ENCODE peak calls at places on chromosomes 13 and 19, in six cellular contexts. V is CD8-positive, alpha-beta T cell; Q is OCI-LY7; T is PC-3; J is uterus; Y is A549. S is an unnamed sample.

GRCh38 chr13:40061466-40062450 is 406.3 kb downstream of the COG6 start:
- DNase-seq in Y (no peak), Q (no peak), T (no peak), J (no peak), V (no peak), S (no peak)

GRCh38 chr19:48443262-48443661 is 2.5 kb upstream of the GRWD1 start:
- DNase-seq in T (no peak), V (no peak), J (no peak), Y (no peak), Q (no peak), S (no peak)

GRCh38 chr19:5329141-5329540 is 11.5 kb downstream of the PTPRS start:
- DNase-seq in Q (no peak), J (no peak), V (no peak), Y (no peak), T (no peak), S (no peak)

GRCh38 chr13:59734393-59734792 is 429.3 kb downstream of the DIAPH3 start:
- DNase-seq in Q (peak), J (no peak), T (no peak), Y (no peak), V (no peak), S (no peak)

GRCh38 chr19:39336483-39336882 is 640 bp upstream of the GMFG start:
- DNase-seq in T (no peak), Y (no peak), J (no peak), V (no peak), Q (no peak), S (no peak)

GRCh38 chr13:110676057-110676510 is 29.8 kb downstream of the CARS2 start:
- DNase-seq in J (no peak), T (no peak), V (no peak), Y (no peak), Q (peak), S (no peak)

GRCh38 chr13:110036060-110036459 is 249.7 kb upstream of the IRS2 start:
- DNase-seq in V (no peak), Y (no peak), T (no peak), J (no peak), Q (no peak), S (no peak)

GRCh38 chr19:11563530-11563929 is 4.5 kb upstream of the ELOF1 start:
- DNase-seq in V (no peak), Y (no peak), J (no peak), Q (no peak), T (no peak), S (no peak)

GRCh38 chr13:33053397-33054066 is 37.3 kb downstream of the KL start:
- DNase-seq in Y (no peak), T (no peak), Q (no peak), V (no peak), J (no peak), S (no peak)

GRCh38 chr13:59787679-59788078 is 376.0 kb downstream of the DIAPH3 start:
- DNase-seq in J (no peak), V (no peak), Q (no peak), T (no peak), Y (no peak), S (no peak)

DNA sequence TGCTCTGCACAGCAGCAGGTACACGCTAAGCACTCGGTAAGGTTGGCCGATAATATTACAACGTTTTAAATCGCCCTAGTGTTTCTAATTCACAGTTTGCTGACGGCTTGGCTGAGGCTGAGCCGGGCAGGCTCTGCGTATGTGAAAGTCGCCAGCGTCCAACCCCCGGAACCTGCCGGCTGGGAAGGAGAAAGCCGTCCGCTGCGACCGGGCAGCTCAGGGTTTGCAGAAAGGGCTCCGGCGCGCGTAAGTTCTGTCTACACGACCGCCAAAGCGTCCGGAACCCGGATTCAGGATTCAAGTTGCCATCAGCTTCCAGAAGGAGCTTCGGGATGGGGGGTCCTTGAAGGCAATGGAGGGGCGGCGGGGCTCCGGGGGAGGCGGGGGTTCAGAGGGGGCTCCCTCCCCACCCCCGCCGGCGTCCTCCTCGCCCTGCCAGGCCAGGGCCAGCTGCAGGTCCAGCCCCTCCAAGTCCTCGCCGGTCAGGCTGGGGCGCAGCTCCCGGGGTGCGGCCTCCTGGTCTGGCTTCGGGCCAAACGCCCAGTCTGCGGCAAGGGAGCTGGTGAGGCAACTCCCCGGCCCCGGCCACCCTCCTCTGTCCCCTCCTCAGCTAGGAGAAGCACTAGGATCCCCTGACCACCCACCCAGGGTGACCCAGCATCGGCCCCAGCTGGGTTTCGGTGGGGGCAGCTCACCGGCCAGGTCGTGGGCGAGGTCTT is 575 bp downstream of the SMIM44 start:
- DNase-seq in T (peak), Y (no peak), Q (no peak), J (no peak), V (no peak), S (no peak)
- H3K4me3 ChIP-seq in T (peak), Y (no peak), Q (no peak), J (no peak), V (no peak), S (no peak)

GRCh38 chr19:35329323-35329722 is 336 bp downstream of the CD22 start:
- DNase-seq in Q (no peak), J (no peak), T (no peak), Y (no peak), V (no peak), S (no peak)

GRCh38 chr19:35328851-35329285 is at the start of gene CD22:
- DNase-seq in V (no peak), Q (peak), T (no peak), Y (no peak), J (no peak), S (no peak)

GRCh38 chr19:35330475-35330874 is 1.5 kb downstream of the CD22 start:
- DNase-seq in V (no peak), Q (peak), Y (no peak), J (no peak), T (no peak), S (no peak)

GRCh38 chr19:35331551-35332214 is 2.7 kb downstream of the CD22 start:
- DNase-seq in J (no peak), Q (peak), V (no peak), Y (no peak), T (no peak), S (no peak)

DNA sequence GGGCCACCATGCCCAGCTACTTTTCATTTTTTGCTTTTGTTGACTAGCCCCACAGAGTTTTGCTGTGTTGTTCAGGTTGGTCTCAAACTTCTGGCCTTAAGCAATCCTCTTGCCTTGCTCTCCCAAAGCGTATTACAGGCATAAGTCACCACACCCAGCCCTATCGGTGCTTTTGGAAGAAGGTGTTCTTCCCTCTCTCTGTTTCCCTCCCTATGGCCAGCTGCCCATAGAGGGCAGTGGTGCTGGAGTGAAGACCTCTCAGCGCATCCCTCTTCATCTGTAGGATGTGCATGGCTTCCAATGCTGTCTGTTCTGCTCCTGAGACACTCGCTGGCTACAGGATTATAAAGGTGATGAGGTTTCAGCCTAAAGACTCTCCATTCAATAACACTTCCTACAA is 1.3 kb upstream of the CD22 start:
- DNase-seq in T (peak), V (no peak), J (no peak), Y (peak), Q (peak), S (no peak)
- H3K27ac ChIP-seq in T (no peak), V (no peak), J (no peak), Y (no peak), Q (peak), S (no peak)

DNA sequence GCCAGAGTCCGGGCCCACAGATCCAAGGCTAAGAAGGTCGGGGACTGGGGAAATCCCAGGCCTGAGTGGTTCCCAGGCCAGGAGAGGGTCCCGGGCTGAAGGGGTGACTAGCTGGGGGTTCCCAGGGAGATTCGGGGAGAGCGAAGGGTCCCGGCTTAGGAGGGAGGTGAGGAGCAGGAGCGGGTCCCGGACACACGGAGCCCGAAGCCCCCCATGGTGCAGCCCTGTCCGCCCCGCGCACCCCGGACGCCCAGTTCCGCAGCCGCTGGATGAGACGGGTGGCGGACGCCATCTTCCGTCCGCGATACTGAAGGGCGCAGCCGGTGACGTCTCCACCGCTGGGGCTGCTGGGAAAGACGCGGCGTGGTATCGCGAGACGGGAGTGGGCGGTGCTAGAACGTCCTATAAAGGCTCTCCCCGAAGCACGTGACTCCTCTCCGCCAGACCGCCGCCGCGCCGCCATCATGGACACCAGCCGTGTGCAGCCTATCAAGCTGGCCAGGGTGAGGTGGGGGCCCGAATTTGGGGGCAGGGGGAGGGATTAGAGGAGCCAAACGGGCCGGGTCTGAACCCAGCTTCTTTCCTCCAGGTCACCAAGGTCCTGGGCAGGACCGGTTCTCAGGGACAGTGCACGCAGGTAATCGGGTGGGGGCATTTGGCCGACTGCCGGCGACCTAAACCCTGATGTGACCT is at the start of the genes NDUFA7 and RPS28:
- DNase-seq in Q (peak), Y (peak), V (peak), J (peak), T (peak), S (peak)
- TF ChIP-seq CTCF in Q (peak), Y (no peak), V (no peak), J (peak), T (peak), S (peak)

DNA sequence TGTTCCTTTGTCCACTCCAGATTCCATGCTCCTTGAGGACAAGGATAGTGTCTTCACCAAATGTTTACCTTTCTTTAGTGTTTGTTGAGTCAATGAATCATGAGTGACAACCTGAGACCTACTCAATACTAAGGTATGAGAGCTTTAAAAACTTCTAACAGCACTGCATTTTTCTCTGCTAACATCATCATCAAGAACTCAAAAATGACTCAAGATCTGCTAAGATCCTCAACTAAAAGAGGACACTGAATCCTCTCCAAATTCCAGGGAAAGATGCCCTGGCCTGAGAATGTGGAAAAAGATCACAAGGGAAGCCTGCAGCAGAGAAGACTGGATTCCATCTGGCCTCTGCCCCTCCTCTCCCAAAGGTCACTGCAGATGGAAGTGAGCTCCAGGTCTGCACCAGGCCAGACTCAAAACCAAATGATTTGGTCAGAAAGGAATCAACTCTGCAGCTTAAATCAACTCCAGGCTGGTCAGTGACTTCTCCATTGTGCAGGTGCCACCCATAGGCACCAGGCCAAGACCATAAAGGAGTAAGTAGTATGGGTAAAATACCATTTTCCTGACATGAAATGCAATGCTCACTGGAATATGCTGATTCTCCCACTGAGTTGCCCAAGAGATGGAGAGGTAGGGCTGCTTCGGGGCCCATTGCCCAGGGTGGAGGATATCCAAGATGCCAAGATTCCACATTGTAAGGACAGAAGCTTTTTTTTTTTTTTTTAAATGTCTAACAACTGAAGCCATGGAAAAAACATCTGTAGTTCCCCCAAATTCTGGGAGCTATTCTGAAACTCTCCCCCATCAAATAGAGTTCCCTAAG is 89.5 kb upstream of the DOCK9 start:
- DNase-seq in Q (no peak), V (no peak), J (no peak), Y (peak), T (peak), S (no peak)
- H3K4me3 ChIP-seq in Q (no peak), V (no peak), J (no peak), Y (no peak), T (no peak), S (no peak)

DNA sequence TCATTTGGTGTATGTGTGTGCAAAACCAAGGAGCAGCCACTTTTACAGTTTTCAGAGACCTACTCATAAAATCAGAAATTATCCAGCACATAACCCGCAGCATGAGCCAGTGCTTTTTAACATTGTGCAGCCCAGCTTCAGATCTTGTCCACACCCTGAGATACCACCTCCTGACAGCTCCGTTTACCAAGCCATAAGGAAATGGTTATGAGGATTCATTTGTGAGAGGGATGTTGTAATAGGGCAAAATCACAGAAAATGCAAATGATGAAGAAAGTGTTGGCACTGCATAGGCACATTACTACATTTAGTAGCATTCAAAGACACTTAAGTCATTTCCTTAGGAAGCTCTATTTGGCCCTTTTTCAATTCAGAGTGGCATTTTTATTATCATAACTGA is 277.4 kb downstream of the DNAJC15 start:
- DNase-seq in Y (no peak), J (no peak), V (no peak), Q (no peak), T (no peak), S (no peak)
- H3K27ac ChIP-seq in Y (no peak), J (no peak), V (no peak), Q (no peak), T (no peak), S (no peak)

DNA sequence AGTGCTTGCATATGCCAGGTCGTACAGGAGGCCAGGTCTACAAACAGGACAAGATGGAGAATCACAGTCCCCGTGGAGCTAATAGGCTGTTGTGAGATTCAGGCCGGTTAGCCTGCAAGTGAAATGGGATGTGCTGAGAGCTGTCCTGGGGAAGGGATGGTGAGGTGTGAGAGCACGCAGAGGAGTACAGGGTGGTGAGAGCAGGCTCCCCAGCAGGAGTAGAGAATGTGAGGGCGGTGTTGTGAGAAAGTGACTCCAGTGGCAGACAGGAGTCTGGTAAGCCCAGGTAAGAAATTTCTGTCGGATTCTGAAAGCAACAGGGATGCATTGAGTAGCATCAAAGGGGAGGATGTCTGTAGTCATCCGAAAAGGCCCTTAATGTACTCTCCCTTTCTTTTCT is 50.7 kb upstream of the GPR183 start:
- DNase-seq in V (no peak), Y (no peak), T (no peak), J (no peak), Q (no peak), S (no peak)
- TF ChIP-seq CTCF in V (no peak), Y (no peak), T (no peak), J (no peak), Q (no peak), S (no peak)

DNA sequence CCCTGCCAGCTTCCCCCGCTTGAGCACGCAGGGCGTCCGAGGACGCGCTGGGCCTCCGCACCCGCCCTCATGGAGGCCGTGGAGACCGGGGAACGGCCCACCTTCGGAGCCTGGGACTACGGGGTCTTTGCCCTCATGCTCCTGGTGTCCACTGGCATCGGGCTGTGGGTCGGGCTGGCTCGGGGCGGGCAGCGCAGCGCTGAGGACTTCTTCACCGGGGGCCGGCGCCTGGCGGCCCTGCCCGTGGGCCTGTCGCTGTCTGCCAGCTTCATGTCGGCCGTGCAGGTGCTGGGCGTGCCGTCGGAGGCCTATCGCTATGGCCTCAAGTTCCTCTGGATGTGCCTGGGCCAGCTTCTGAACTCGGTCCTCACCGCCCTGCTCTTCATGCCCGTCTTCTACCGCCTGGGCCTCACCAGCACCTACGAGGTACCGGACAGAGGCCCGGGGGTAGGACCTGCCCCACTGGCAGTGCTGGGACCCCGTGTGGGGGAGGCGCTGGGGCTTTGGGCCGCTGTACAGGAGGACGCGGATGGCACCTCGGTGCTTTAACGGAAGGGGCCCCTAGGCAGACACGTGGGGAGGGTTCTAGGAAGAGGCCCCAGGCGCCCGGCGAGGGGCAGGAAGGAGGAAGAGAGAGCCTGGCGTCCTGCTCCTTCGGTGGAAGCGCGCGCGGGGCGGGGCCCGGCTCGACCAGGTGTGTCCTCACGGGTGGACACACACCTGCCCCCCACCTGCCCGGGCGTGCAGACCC is 681 bp downstream of the SLC5A5 start:
- DNase-seq in T (no peak), Y (no peak), V (peak), J (no peak), Q (no peak), S (no peak)
- H3K4me3 ChIP-seq in T (no peak), Y (no peak), V (peak), J (no peak), Q (no peak), S (no peak)

DNA sequence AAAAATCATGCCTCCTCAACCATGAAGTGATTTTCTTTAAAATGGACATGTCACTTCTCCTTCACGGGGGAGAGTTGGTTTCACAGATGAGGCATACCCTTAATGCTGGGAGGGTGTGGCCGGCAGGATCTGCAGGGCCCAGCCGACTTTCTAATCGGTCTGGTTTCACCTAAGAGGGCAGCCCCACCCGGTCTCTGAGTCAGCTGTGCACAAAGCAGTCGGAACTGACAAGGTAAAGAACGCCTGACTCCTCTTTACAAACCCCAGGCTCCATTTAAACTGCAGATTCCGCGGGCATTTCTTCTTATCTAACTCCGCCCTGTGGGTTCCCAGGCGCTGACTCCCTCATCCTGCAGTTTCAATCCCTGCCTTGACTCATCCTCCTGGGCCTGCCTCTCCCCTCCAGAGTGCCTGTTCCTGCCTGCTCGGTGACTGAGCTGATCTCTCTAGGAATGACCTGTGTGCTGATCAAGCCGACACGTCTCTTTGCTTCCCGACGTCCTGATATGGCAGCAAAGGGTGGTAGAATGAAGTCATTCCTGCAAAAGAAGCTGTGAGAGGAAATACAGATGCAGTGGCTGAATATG is 63.4 kb downstream of the EFNB2 start:
- DNase-seq in Q (no peak), Y (peak), J (peak), T (peak), V (no peak), S (no peak)
- H3K27ac ChIP-seq in Q (no peak), Y (peak), J (peak), T (peak), V (no peak), S (no peak)

GRCh38 chr19:33460221-33460908 is 61.2 kb downstream of the PEPD start:
- DNase-seq in V (no peak), Y (no peak), T (no peak), J (no peak), Q (no peak), S (no peak)
- TF ChIP-seq CTCF in V (no peak), Y (no peak), T (no peak), J (no peak), Q (no peak), S (no peak)